ENCODE peak calls at places on chromosomes 2 and 18, in six cellular contexts. One of them, this sample, is unnamed.

GRCh38 chr2:53435610-53436009 is 332.0 kb upstream of the CHAC2 start:
- DNase-seq in psoas muscle: no peak
- DNase-seq in CD4-positive, CD25-positive, alpha-beta regulatory T cell: no peak
- DNase-seq in Caki2: no peak
- DNase-seq in AG08396: no peak
- DNase-seq in GM23338: no peak
- DNase-seq in this sample: no peak

GRCh38 chr2:64085936-64086335 is 58.3 kb downstream of the PELI1 start:
- DNase-seq in CD4-positive, CD25-positive, alpha-beta regulatory T cell: no peak
- DNase-seq in Caki2: no peak
- DNase-seq in GM23338: no peak
- DNase-seq in AG08396: no peak
- DNase-seq in psoas muscle: no peak
- DNase-seq in this sample: no peak

GRCh38 chr2:150487537-150488429 is at the start of gene RND3:
- DNase-seq in Caki2: peak
- DNase-seq in AG08396: peak
- DNase-seq in psoas muscle: peak
- DNase-seq in CD4-positive, CD25-positive, alpha-beta regulatory T cell: peak
- DNase-seq in GM23338: peak
- DNase-seq in this sample: peak

GRCh38 chr2:150417278-150417677 is 70.2 kb downstream of the RND3 start:
- DNase-seq in GM23338: no peak
- DNase-seq in AG08396: no peak
- DNase-seq in psoas muscle: no peak
- DNase-seq in Caki2: no peak
- DNase-seq in CD4-positive, CD25-positive, alpha-beta regulatory T cell: no peak
- DNase-seq in this sample: no peak

GRCh38 chr18:50806208-50806616 is 13.6 kb downstream of the MRO start:
- DNase-seq in psoas muscle: no peak
- DNase-seq in Caki2: no peak
- DNase-seq in GM23338: peak
- DNase-seq in AG08396: no peak
- DNase-seq in CD4-positive, CD25-positive, alpha-beta regulatory T cell: no peak
- DNase-seq in this sample: no peak

GRCh38 chr2:73290049-73290839 is 3.1 kb downstream of the EGR4 start:
- DNase-seq in CD4-positive, CD25-positive, alpha-beta regulatory T cell: peak
- DNase-seq in Caki2: no peak
- DNase-seq in GM23338: peak
- DNase-seq in AG08396: peak
- DNase-seq in psoas muscle: no peak
- DNase-seq in this sample: peak

GRCh38 chr2:66525609-66526008 is 90.7 kb downstream of the MEIS1 start:
- DNase-seq in psoas muscle: no peak
- DNase-seq in GM23338: no peak
- DNase-seq in CD4-positive, CD25-positive, alpha-beta regulatory T cell: no peak
- DNase-seq in AG08396: no peak
- DNase-seq in Caki2: no peak
- DNase-seq in this sample: no peak

GRCh38 chr2:7077660-7078278 is 160.6 kb downstream of the RNF144A start:
- DNase-seq in AG08396: no peak
- DNase-seq in CD4-positive, CD25-positive, alpha-beta regulatory T cell: no peak
- DNase-seq in Caki2: no peak
- DNase-seq in GM23338: no peak
- DNase-seq in psoas muscle: no peak
- DNase-seq in this sample: no peak

GRCh38 chr2:119212139-119212800 is 11.4 kb upstream of the STEAP3 start:
- DNase-seq in Caki2: no peak
- DNase-seq in GM23338: no peak
- DNase-seq in AG08396: no peak
- DNase-seq in CD4-positive, CD25-positive, alpha-beta regulatory T cell: no peak
- DNase-seq in psoas muscle: no peak
- DNase-seq in this sample: no peak

GRCh38 chr2:26577442-26578433 is 63.4 kb downstream of the CIB4 start:
- DNase-seq in psoas muscle: peak
- DNase-seq in AG08396: peak
- DNase-seq in GM23338: peak
- DNase-seq in Caki2: peak
- DNase-seq in CD4-positive, CD25-positive, alpha-beta regulatory T cell: peak
- DNase-seq in this sample: peak

GRCh38 chr2:241821460-241822263 is 12.7 kb downstream of the NEU4 start:
- DNase-seq in Caki2: no peak
- DNase-seq in CD4-positive, CD25-positive, alpha-beta regulatory T cell: no peak
- DNase-seq in psoas muscle: no peak
- DNase-seq in GM23338: no peak
- DNase-seq in AG08396: no peak
- DNase-seq in this sample: no peak

GRCh38 chr2:216664593-216665034 is 30.7 kb downstream of the IGFBP5 start:
- DNase-seq in GM23338: peak
- DNase-seq in CD4-positive, CD25-positive, alpha-beta regulatory T cell: no peak
- DNase-seq in Caki2: no peak
- DNase-seq in psoas muscle: no peak
- DNase-seq in AG08396: no peak
- DNase-seq in this sample: no peak

GRCh38 chr2:160570386-160570785 is 76.8 kb upstream of the RBMS1 start:
- DNase-seq in GM23338: no peak
- DNase-seq in CD4-positive, CD25-positive, alpha-beta regulatory T cell: no peak
- DNase-seq in Caki2: no peak
- DNase-seq in AG08396: no peak
- DNase-seq in psoas muscle: peak
- DNase-seq in this sample: no peak

GRCh38 chr2:191678437-191679110 is 638 bp downstream of the NABP1 start:
- DNase-seq in psoas muscle: peak
- DNase-seq in AG08396: peak
- DNase-seq in Caki2: peak
- DNase-seq in GM23338: peak
- DNase-seq in CD4-positive, CD25-positive, alpha-beta regulatory T cell: no peak
- DNase-seq in this sample: peak

GRCh38 chr2:204487447-204488229 is 57.6 kb upstream of the PARD3B start:
- DNase-seq in Caki2: no peak
- DNase-seq in psoas muscle: no peak
- DNase-seq in GM23338: no peak
- DNase-seq in CD4-positive, CD25-positive, alpha-beta regulatory T cell: no peak
- DNase-seq in AG08396: no peak
- DNase-seq in this sample: no peak

GRCh38 chr18:11906926-11907874 is 917 bp downstream of the MPPE1 start:
- DNase-seq in psoas muscle: no peak
- DNase-seq in AG08396: no peak
- DNase-seq in CD4-positive, CD25-positive, alpha-beta regulatory T cell: no peak
- DNase-seq in GM23338: peak
- DNase-seq in Caki2: no peak
- DNase-seq in this sample: no peak

GRCh38 chr2:121777699-121778058 is 22.2 kb downstream of the TSN start:
- DNase-seq in AG08396: no peak
- DNase-seq in Caki2: peak
- DNase-seq in CD4-positive, CD25-positive, alpha-beta regulatory T cell: no peak
- DNase-seq in psoas muscle: no peak
- DNase-seq in GM23338: no peak
- DNase-seq in this sample: no peak

GRCh38 chr2:190679813-190680591 is 31.1 kb downstream of the NAB1 start:
- DNase-seq in GM23338: peak
- DNase-seq in AG08396: no peak
- DNase-seq in psoas muscle: peak
- DNase-seq in CD4-positive, CD25-positive, alpha-beta regulatory T cell: peak
- DNase-seq in Caki2: peak
- DNase-seq in this sample: peak

GRCh38 chr2:73968357-73968937 is 16.3 kb upstream of the TET3 start:
- DNase-seq in GM23338: no peak
- DNase-seq in psoas muscle: no peak
- DNase-seq in AG08396: no peak
- DNase-seq in CD4-positive, CD25-positive, alpha-beta regulatory T cell: no peak
- DNase-seq in Caki2: no peak
- DNase-seq in this sample: no peak

GRCh38 chr2:9094117-9094516 is 90.6 kb upstream of the MBOAT2 start:
- DNase-seq in CD4-positive, CD25-positive, alpha-beta regulatory T cell: no peak
- DNase-seq in GM23338: no peak
- DNase-seq in AG08396: no peak
- DNase-seq in Caki2: no peak
- DNase-seq in psoas muscle: no peak
- DNase-seq in this sample: no peak

GRCh38 chr2:11656671-11657101 is 13.3 kb downstream of the NTSR2 start:
- DNase-seq in Caki2: no peak
- DNase-seq in AG08396: no peak
- DNase-seq in GM23338: no peak
- DNase-seq in psoas muscle: no peak
- DNase-seq in CD4-positive, CD25-positive, alpha-beta regulatory T cell: no peak
- DNase-seq in this sample: no peak

GRCh38 chr2:178828496-178828895 is 21.3 kb upstream of the TTN start:
- DNase-seq in psoas muscle: no peak
- DNase-seq in CD4-positive, CD25-positive, alpha-beta regulatory T cell: no peak
- DNase-seq in AG08396: no peak
- DNase-seq in GM23338: no peak
- DNase-seq in Caki2: no peak
- DNase-seq in this sample: no peak

GRCh38 chr18:77095356-77096030 is 37.1 kb downstream of the MBP start:
- DNase-seq in CD4-positive, CD25-positive, alpha-beta regulatory T cell: no peak
- DNase-seq in AG08396: no peak
- DNase-seq in psoas muscle: no peak
- DNase-seq in GM23338: no peak
- DNase-seq in Caki2: no peak
- DNase-seq in this sample: no peak

GRCh38 chr2:234981197-234982095 is 29.6 kb downstream of the SH3BP4 start:
- DNase-seq in Caki2: peak
- DNase-seq in GM23338: peak
- DNase-seq in psoas muscle: peak
- DNase-seq in CD4-positive, CD25-positive, alpha-beta regulatory T cell: no peak
- DNase-seq in AG08396: peak
- DNase-seq in this sample: no peak

GRCh38 chr2:173095356-173095755 is 19.7 kb downstream of the MAP3K20 start:
- DNase-seq in psoas muscle: no peak
- DNase-seq in CD4-positive, CD25-positive, alpha-beta regulatory T cell: no peak
- DNase-seq in GM23338: no peak
- DNase-seq in AG08396: no peak
- DNase-seq in Caki2: no peak
- DNase-seq in this sample: no peak

GRCh38 chr2:15642334-15643208 is 50.9 kb downstream of the DDX1 start:
- DNase-seq in CD4-positive, CD25-positive, alpha-beta regulatory T cell: no peak
- DNase-seq in AG08396: no peak
- DNase-seq in psoas muscle: no peak
- DNase-seq in Caki2: no peak
- DNase-seq in GM23338: peak
- DNase-seq in this sample: no peak

GRCh38 chr2:241273552-241273988 is 41.9 kb downstream of the HDLBP start:
- DNase-seq in psoas muscle: no peak
- DNase-seq in AG08396: no peak
- DNase-seq in CD4-positive, CD25-positive, alpha-beta regulatory T cell: no peak
- DNase-seq in Caki2: no peak
- DNase-seq in GM23338: peak
- DNase-seq in this sample: no peak

GRCh38 chr2:105361132-105361889 is 24.0 kb downstream of the C2orf49 start:
- DNase-seq in GM23338: no peak
- DNase-seq in Caki2: no peak
- DNase-seq in CD4-positive, CD25-positive, alpha-beta regulatory T cell: peak
- DNase-seq in psoas muscle: no peak
- DNase-seq in AG08396: no peak
- DNase-seq in this sample: no peak

GRCh38 chr2:105822186-105822585 is 77.5 kb downstream of the NCK2 start:
- DNase-seq in GM23338: no peak
- DNase-seq in AG08396: no peak
- DNase-seq in psoas muscle: no peak
- DNase-seq in CD4-positive, CD25-positive, alpha-beta regulatory T cell: no peak
- DNase-seq in Caki2: no peak
- DNase-seq in this sample: no peak

GRCh38 chr2:66539452-66539851 is 104.5 kb downstream of the MEIS1 start:
- DNase-seq in Caki2: no peak
- DNase-seq in psoas muscle: no peak
- DNase-seq in GM23338: no peak
- DNase-seq in AG08396: no peak
- DNase-seq in CD4-positive, CD25-positive, alpha-beta regulatory T cell: no peak
- DNase-seq in this sample: no peak

GRCh38 chr18:43314931-43315330 is 37.6 kb upstream of the SYT4 start:
- DNase-seq in AG08396: no peak
- DNase-seq in CD4-positive, CD25-positive, alpha-beta regulatory T cell: no peak
- DNase-seq in Caki2: no peak
- DNase-seq in GM23338: no peak
- DNase-seq in psoas muscle: no peak
- DNase-seq in this sample: no peak

GRCh38 chr2:197890160-197890559 is 85.8 kb downstream of the PLCL1 start:
- DNase-seq in AG08396: no peak
- DNase-seq in GM23338: no peak
- DNase-seq in Caki2: no peak
- DNase-seq in CD4-positive, CD25-positive, alpha-beta regulatory T cell: no peak
- DNase-seq in psoas muscle: no peak
- DNase-seq in this sample: no peak

GRCh38 chr2:9779572-9780264 is 63.6 kb upstream of the TAF1B start:
- DNase-seq in psoas muscle: no peak
- DNase-seq in Caki2: no peak
- DNase-seq in AG08396: no peak
- DNase-seq in GM23338: no peak
- DNase-seq in CD4-positive, CD25-positive, alpha-beta regulatory T cell: peak
- DNase-seq in this sample: peak

GRCh38 chr2:152715854-152716428 is 1.3 kb downstream of the PRPF40A start:
- DNase-seq in GM23338: peak
- DNase-seq in AG08396: peak
- DNase-seq in CD4-positive, CD25-positive, alpha-beta regulatory T cell: no peak
- DNase-seq in Caki2: peak
- DNase-seq in psoas muscle: no peak
- DNase-seq in this sample: peak